ENCODE peak calls at places on chromosomes 6 and 20, in four cellular contexts. P is body of pancreas, B is left lung, J is breast epithelium. D is an unnamed sample.

GRCh38 chr6:37127961-37128862 is 41.7 kb upstream of the PIM1 start:
- DNase-seq in J (no peak), P (no peak), B (no peak), D (no peak)

GRCh38 chr6:37550436-37550835 is 50.7 kb upstream of the CCDC167 start:
- DNase-seq in J (no peak), B (no peak), P (no peak), D (no peak)

GRCh38 chr6:82062219-82062618 is 185.3 kb downstream of the IBTK start:
- DNase-seq in J (no peak), P (no peak), B (no peak), D (no peak)

GRCh38 chr20:11453430-11453829 is 464.3 kb upstream of the BTBD3 start:
- DNase-seq in J (no peak), P (no peak), B (no peak), D (no peak)

GRCh38 chr6:169707772-169708171 is 5.8 kb downstream of the C6orf120 start:
- DNase-seq in P (no peak), B (no peak), J (no peak), D (no peak)

GRCh38 chr6:47169785-47170685 is 127.9 kb upstream of the ADGRF1 start:
- DNase-seq in P (no peak), B (no peak), J (no peak), D (no peak)

GRCh38 chr20:577167-577791 is 32.8 kb downstream of the TCF15 start:
- DNase-seq in P (no peak), J (no peak), B (no peak), D (no peak)

GRCh38 chr6:43532201-43532600 is 15.3 kb downstream of the POLR1C start:
- DNase-seq in B (no peak), P (no peak), J (no peak), D (no peak)

GRCh38 chr6:37971711-37972410 is 152.3 kb downstream of the ZFAND3 start:
- DNase-seq in P (no peak), J (no peak), B (no peak), D (no peak)

GRCh38 chr6:5214570-5215052 is 46.1 kb downstream of the LYRM4 start:
- DNase-seq in B (no peak), P (peak; percentile 22), J (no peak), D (no peak)

GRCh38 chr6:35451354-35452185 is 568 bp upstream of the FANCE start:
- DNase-seq in B (no peak), P (no peak), J (no peak), D (no peak)

GRCh38 chr6:35452186-35453090 is at the start of gene FANCE:
- DNase-seq in J (peak; percentile 96), B (peak; percentile 95), P (peak; percentile 97), D (peak; percentile 90)

GRCh38 chr6:35457907-35458306 is 5.8 kb downstream of the FANCE start:
- DNase-seq in J (no peak), B (no peak), P (no peak), D (no peak)

GRCh38 chr6:35453236-35453635 is 1.1 kb downstream of the FANCE start:
- DNase-seq in B (no peak), J (no peak), P (no peak), D (no peak)

DNA sequence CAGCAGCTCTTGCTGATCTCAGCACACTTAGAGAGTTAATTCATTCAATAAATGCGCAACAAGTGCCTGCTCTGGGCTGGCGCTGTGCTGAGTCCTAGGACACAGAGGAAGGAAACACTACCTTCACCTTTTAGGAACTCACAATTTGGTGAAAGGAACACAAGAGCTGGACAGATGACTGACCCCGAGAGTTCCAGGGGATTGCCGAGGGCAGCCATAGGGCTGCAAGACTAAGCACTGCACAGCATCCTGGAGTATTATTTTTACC is 2.6 kb downstream of the FANCE start:
- DNase-seq in J (no peak), B (no peak), P (no peak), D (no peak)
- H3K27ac ChIP-seq in J (no peak overlapping the region), B (no peak overlapping the region), P (no peak overlapping the region), D (no peak overlapping the region)

GRCh38 chr6:107601406-107601805 is 111.5 kb downstream of the SOBP start:
- DNase-seq in B (no peak), P (no peak), J (no peak), D (no peak)
- H3K27ac ChIP-seq in B (no peak overlapping the region), P (no peak overlapping the region), J (no peak overlapping the region), D (no peak overlapping the region)

GRCh38 chr6:73262701-73263569 is at the start of gene KHDC1:
- DNase-seq in J (no peak), P (peak; percentile 59), B (peak; percentile 33), D (peak; percentile 56)
- H3K27ac ChIP-seq in J (peak within 1 kb of the TSS; percentile 60), P (no peak within 1 kb of the TSS), B (peak within 1 kb of the TSS; percentile 55), D (peak within 1 kb of the TSS; percentile 58)

GRCh38 chr6:116266803-116267202 is 12.9 kb downstream of the TSPYL1 start:
- DNase-seq in P (no peak), B (no peak), J (no peak), D (no peak)
- H3K27ac ChIP-seq in P (no peak overlapping the region), B (no peak overlapping the region), J (no peak overlapping the region), D (no peak overlapping the region)

DNA sequence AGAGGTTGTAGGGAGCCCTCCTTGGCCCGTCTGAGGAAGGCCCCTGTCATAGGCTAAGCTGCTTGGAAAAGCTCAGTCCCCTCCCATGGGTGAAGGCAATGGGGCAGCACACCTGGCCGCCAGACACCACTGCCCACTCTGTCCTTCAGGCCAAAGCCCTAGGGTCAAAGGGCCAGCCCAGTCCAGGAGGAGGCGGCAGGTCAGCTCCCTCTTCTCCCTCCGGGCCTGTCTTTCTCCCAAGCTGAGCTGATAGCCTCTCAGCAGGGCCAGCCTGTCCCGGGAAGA is 5.1 kb upstream of the CLPSL2 start:
- DNase-seq in P (no peak), B (no peak), J (peak; percentile 35), D (no peak)
- H3K27ac ChIP-seq in P (no peak overlapping the region), B (no peak overlapping the region), J (no peak overlapping the region), D (no peak overlapping the region)

GRCh38 chr6:90989763-90990162 is 402.9 kb upstream of the MAP3K7 start:
- DNase-seq in B (no peak), J (no peak), P (no peak), D (no peak)
- H3K27ac ChIP-seq in B (no peak overlapping the region), J (no peak overlapping the region), P (no peak overlapping the region), D (no peak overlapping the region)